ENCODE peak calls at places on chromosomes 16 and 17, in ten cellular contexts. W, D, I, V, M, T, A, H, B and O are unnamed samples.

GRCh38 chr17:29607557-29608195 is 14.7 kb downstream of the ANKRD13B start:
- DNase-seq in W (no peak), D (no peak), I (no peak), V (no peak), M (no peak), T (no peak), A (no peak), H (no peak), B (no peak), O (no peak)

GRCh38 chr17:4696432-4696796 is 7.5 kb downstream of the PELP1 start:
- DNase-seq in W (no peak), D (no peak), I (no peak), V (no peak), M (no peak), T (no peak), A (no peak), H (no peak), B (no peak), O (no peak)

GRCh38 chr16:77869997-77870813 is 81.8 kb downstream of the VAT1L start:
- DNase-seq in W (no peak), D (no peak), I (peak; percentile 44), V (peak; percentile 45), M (peak; percentile 44), T (no peak), A (peak; percentile 4), H (peak; percentile 52), B (no peak), O (no peak)

GRCh38 chr17:7888184-7888920 is at the start of gene CHD3:
- DNase-seq in W (no peak), D (no peak), I (peak; percentile 26), V (peak; percentile 45), M (no peak), T (no peak), A (peak; percentile 87), H (no peak), B (peak; percentile 71), O (peak; percentile 18)

GRCh38 chr17:21358682-21359482 is 17.3 kb upstream of the KCNJ12 start:
- DNase-seq in W (no peak), D (no peak), I (peak; percentile 40), V (no peak), M (peak; percentile 40), T (no peak), A (no peak), H (peak; percentile 15), B (no peak), O (no peak)

GRCh38 chr17:49692751-49693150 is 14.9 kb upstream of the SPOP start:
- DNase-seq in W (no peak), D (no peak), I (no peak), V (no peak), M (no peak), T (no peak), A (no peak), H (no peak), B (no peak), O (no peak)

GRCh38 chr16:71709231-71709781 is 15.2 kb downstream of the PHLPP2 start:
- DNase-seq in W (no peak), D (no peak), I (peak; percentile 41), V (no peak), M (no peak), T (no peak), A (no peak), H (peak; percentile 82), B (peak; percentile 41), O (peak; percentile 53)

GRCh38 chr17:45096141-45096540 is 35.0 kb downstream of the NMT1 start:
- DNase-seq in W (peak; percentile 40), D (no peak), I (peak; percentile 57), V (no peak), M (no peak), T (no peak), A (no peak), H (peak; percentile 23), B (peak; percentile 20), O (peak; percentile 38)

GRCh38 chr17:38729368-38729885 is 714 bp upstream of the CISD3 start:
- DNase-seq in W (no peak), D (no peak), I (no peak), V (no peak), M (no peak), T (no peak), A (no peak), H (no peak), B (no peak), O (no peak)

GRCh38 chr17:41415411-41415810 is 9.0 kb downstream of the KRT37 start:
- DNase-seq in W (no peak), D (no peak), I (no peak), V (no peak), M (no peak), T (no peak), A (no peak), H (no peak), B (no peak), O (no peak)

GRCh38 chr16:67783353-67783725 is 23.0 kb downstream of the RANBP10 start:
- DNase-seq in W (no peak), D (no peak), I (no peak), V (no peak), M (no peak), T (no peak), A (no peak), H (no peak), B (no peak), O (no peak)

GRCh38 chr17:49979748-49980479 is 10.9 kb downstream of the DLX4 start:
- DNase-seq in W (no peak), D (no peak), I (no peak), V (no peak), M (no peak), T (no peak), A (no peak), H (no peak), B (no peak), O (no peak)

GRCh38 chr17:1718362-1719165 is 5.9 kb upstream of the WDR81 start:
- DNase-seq in W (no peak), D (no peak), I (no peak), V (no peak), M (no peak), T (no peak), A (no peak), H (no peak), B (no peak), O (no peak)

GRCh38 chr17:35825206-35825605 is 15.9 kb downstream of the TAF15 start:
- DNase-seq in W (no peak), D (no peak), I (no peak), V (no peak), M (no peak), T (no peak), A (no peak), H (no peak), B (no peak), O (no peak)
- TF ChIP-seq CTCF in W (no peak), D (no peak), I (no peak), V (no peak), M (no peak), T (no peak), A (no peak), H (no peak), B (no peak), O (no peak)

GRCh38 chr16:743794-744500 is 3.1 kb upstream of the CIAO3 start:
- DNase-seq in W (no peak), D (no peak), I (no peak), V (no peak), M (no peak), T (no peak), A (no peak), H (no peak), B (no peak), O (no peak)
- TF ChIP-seq CTCF in W (peak; percentile 55), D (peak; percentile 42), I (no peak), V (no peak), M (no peak), T (no peak), A (no peak), H (no peak), B (peak; percentile 27), O (no peak)

GRCh38 chr16:30357085-30357714 is 2.1 kb upstream of the CD2BP2 start:
- DNase-seq in W (no peak), D (no peak), I (no peak), V (no peak), M (no peak), T (no peak), A (no peak), H (no peak), B (no peak), O (no peak)

GRCh38 chr16:30357715-30358576 is 2.8 kb upstream of the CD2BP2 start:
- DNase-seq in W (no peak), D (no peak), I (no peak), V (no peak), M (no peak), T (no peak), A (no peak), H (no peak), B (no peak), O (no peak)

GRCh38 chr16:30358990-30359870 is 4.1 kb upstream of the CD2BP2 start:
- DNase-seq in W (no peak), D (no peak), I (no peak), V (no peak), M (no peak), T (no peak), A (no peak), H (no peak), B (no peak), O (no peak)

GRCh38 chr16:30359871-30360170 is 4.7 kb upstream of the CD2BP2 start:
- DNase-seq in W (no peak), D (no peak), I (no peak), V (no peak), M (no peak), T (no peak), A (no peak), H (no peak), B (no peak), O (no peak)

DNA sequence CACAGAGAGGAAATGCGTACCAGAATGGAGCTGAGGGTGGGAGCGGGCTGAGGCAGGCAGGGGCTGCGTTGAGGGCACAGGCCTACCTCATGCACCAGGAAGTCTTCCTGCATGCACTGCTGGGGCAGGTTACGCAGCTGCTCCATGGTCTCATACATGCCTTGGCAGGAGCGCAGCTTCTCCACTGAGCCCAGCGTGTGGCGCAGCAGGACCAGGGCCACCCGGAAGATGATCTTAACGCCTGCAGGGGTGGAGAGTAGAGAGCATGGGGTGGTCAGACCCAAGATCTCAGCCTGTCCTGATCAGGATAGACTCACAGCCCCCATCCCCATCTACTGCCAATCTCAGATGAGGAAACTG is 3.4 kb upstream of the CD2BP2 start:
- DNase-seq in W (no peak), D (no peak), I (no peak), V (no peak), M (no peak), T (no peak), A (no peak), H (no peak), B (no peak), O (no peak)
- TF ChIP-seq CTCF in W (peak; percentile 24), D (no peak), I (no peak), V (no peak), M (no peak), T (no peak), A (no peak), H (no peak), B (no peak), O (no peak)

DNA sequence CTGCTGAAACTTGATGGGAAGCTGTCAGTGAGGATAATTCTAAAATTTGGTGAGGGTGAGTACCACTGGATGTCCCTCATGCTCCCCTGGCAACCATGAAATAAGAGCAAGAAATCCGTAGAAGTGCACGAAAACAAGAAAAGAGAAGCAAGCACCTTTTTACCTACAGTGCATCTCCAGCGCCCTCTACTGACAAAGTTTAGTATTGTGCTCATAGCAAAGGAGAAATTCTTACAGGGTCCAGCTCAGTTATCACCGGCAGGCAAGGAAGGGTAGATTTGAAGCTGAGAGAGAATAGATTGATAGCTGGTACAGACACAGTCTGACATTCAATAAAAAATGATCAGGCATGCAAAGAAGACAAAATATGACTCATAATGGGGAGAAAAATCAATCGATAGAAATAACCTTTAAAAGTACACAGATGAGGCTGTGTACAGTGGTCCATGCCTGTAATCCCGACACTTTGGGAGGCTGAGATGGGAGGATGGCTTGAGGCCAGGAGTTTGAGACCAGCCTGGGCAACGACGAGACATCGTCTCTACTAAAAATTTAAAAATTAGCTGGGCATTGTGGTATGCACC is 28.3 kb upstream of the TEX2 start:
- DNase-seq in W (peak; percentile 41), D (peak; percentile 27), I (no peak), V (no peak), M (no peak), T (no peak), A (no peak), H (no peak), B (no peak), O (peak; percentile 27)
- TF ChIP-seq CTCF in W (peak; percentile 83), D (peak; percentile 73), I (peak; percentile 53), V (no peak), M (peak; percentile 27), T (no peak), A (no peak), H (peak; percentile 25), B (peak; percentile 43), O (peak; percentile 40)